ENCODE peak calls at places on chromosomes 6 and 20, in eight cellular contexts. One of them, this sample, is unnamed.

GRCh38 chr6:148502083-148502772 is 159.6 kb downstream of the SASH1 start:
- DNase-seq in transverse colon: no peak
- DNase-seq in heart left ventricle: no peak
- DNase-seq in brain microvascular endothelial cell: no peak
- DNase-seq in GM23338: no peak
- DNase-seq in right atrium auricular region: no peak
- DNase-seq in testis: peak
- DNase-seq in hepatocyte: no peak
- DNase-seq in this sample: no peak

GRCh38 chr6:41451515-41452163 is 94.5 kb upstream of the FOXP4 start:
- DNase-seq in transverse colon: no peak
- DNase-seq in heart left ventricle: peak
- DNase-seq in brain microvascular endothelial cell: no peak
- DNase-seq in GM23338: no peak
- DNase-seq in right atrium auricular region: no peak
- DNase-seq in testis: peak
- DNase-seq in hepatocyte: peak
- DNase-seq in this sample: peak

GRCh38 chr6:29941476-29941875 is 856 bp upstream of the HLA-A start:
- DNase-seq in transverse colon: no peak
- DNase-seq in heart left ventricle: no peak
- DNase-seq in brain microvascular endothelial cell: no peak
- DNase-seq in GM23338: no peak
- DNase-seq in right atrium auricular region: no peak
- DNase-seq in testis: peak
- DNase-seq in hepatocyte: no peak
- DNase-seq in this sample: no peak

GRCh38 chr6:170074435-170074834 is 216.4 kb downstream of the DLL1 start:
- DNase-seq in transverse colon: peak
- DNase-seq in heart left ventricle: no peak
- DNase-seq in brain microvascular endothelial cell: no peak
- DNase-seq in GM23338: no peak
- DNase-seq in right atrium auricular region: no peak
- DNase-seq in testis: no peak
- DNase-seq in hepatocyte: no peak
- DNase-seq in this sample: no peak

GRCh38 chr6:6700421-6700820 is 111.9 kb downstream of the LY86 start:
- DNase-seq in transverse colon: no peak
- DNase-seq in heart left ventricle: no peak
- DNase-seq in brain microvascular endothelial cell: no peak
- DNase-seq in GM23338: no peak
- DNase-seq in right atrium auricular region: no peak
- DNase-seq in testis: no peak
- DNase-seq in hepatocyte: no peak
- DNase-seq in this sample: no peak

GRCh38 chr6:166474721-166475565 is 92.2 kb upstream of the MPC1 start:
- DNase-seq in transverse colon: no peak
- DNase-seq in heart left ventricle: no peak
- DNase-seq in brain microvascular endothelial cell: no peak
- DNase-seq in GM23338: no peak
- DNase-seq in right atrium auricular region: no peak
- DNase-seq in testis: peak
- DNase-seq in hepatocyte: no peak
- DNase-seq in this sample: no peak

GRCh38 chr6:134379086-134379485 is 61.2 kb upstream of the SGK1 start:
- DNase-seq in transverse colon: peak
- DNase-seq in heart left ventricle: no peak
- DNase-seq in brain microvascular endothelial cell: no peak
- DNase-seq in GM23338: peak
- DNase-seq in right atrium auricular region: no peak
- DNase-seq in testis: peak
- DNase-seq in hepatocyte: peak
- DNase-seq in this sample: no peak

GRCh38 chr6:157682856-157683481 is 140.1 kb upstream of the SNX9 start:
- DNase-seq in transverse colon: no peak
- DNase-seq in heart left ventricle: no peak
- DNase-seq in brain microvascular endothelial cell: peak
- DNase-seq in GM23338: no peak
- DNase-seq in right atrium auricular region: no peak
- DNase-seq in testis: no peak
- DNase-seq in hepatocyte: no peak
- DNase-seq in this sample: no peak

GRCh38 chr20:50172347-50173013 is 18.1 kb upstream of the CEBPB start:
- DNase-seq in transverse colon: peak
- DNase-seq in heart left ventricle: peak
- DNase-seq in brain microvascular endothelial cell: peak
- DNase-seq in GM23338: peak
- DNase-seq in right atrium auricular region: peak
- DNase-seq in testis: peak
- DNase-seq in hepatocyte: peak
- DNase-seq in this sample: peak

GRCh38 chr6:129105035-129105434 is 222.1 kb downstream of the LAMA2 start:
- DNase-seq in transverse colon: no peak
- DNase-seq in heart left ventricle: no peak
- DNase-seq in brain microvascular endothelial cell: no peak
- DNase-seq in GM23338: no peak
- DNase-seq in right atrium auricular region: no peak
- DNase-seq in testis: no peak
- DNase-seq in hepatocyte: no peak
- DNase-seq in this sample: no peak

GRCh38 chr6:129104560-129104959 is 221.6 kb downstream of the LAMA2 start:
- DNase-seq in transverse colon: no peak
- DNase-seq in heart left ventricle: no peak
- DNase-seq in brain microvascular endothelial cell: no peak
- DNase-seq in GM23338: no peak
- DNase-seq in right atrium auricular region: no peak
- DNase-seq in testis: no peak
- DNase-seq in hepatocyte: no peak
- DNase-seq in this sample: no peak

GRCh38 chr6:129102741-129103140 is 219.8 kb downstream of the LAMA2 start:
- DNase-seq in transverse colon: peak
- DNase-seq in heart left ventricle: peak
- DNase-seq in brain microvascular endothelial cell: no peak
- DNase-seq in GM23338: no peak
- DNase-seq in right atrium auricular region: peak
- DNase-seq in testis: peak
- DNase-seq in hepatocyte: no peak
- DNase-seq in this sample: peak

GRCh38 chr6:129105793-129106192 is 222.9 kb downstream of the LAMA2 start:
- DNase-seq in transverse colon: no peak
- DNase-seq in heart left ventricle: no peak
- DNase-seq in brain microvascular endothelial cell: no peak
- DNase-seq in GM23338: no peak
- DNase-seq in right atrium auricular region: no peak
- DNase-seq in testis: no peak
- DNase-seq in hepatocyte: no peak
- DNase-seq in this sample: no peak

GRCh38 chr6:129104131-129104530 is 221.2 kb downstream of the LAMA2 start:
- DNase-seq in transverse colon: no peak
- DNase-seq in heart left ventricle: no peak
- DNase-seq in brain microvascular endothelial cell: no peak
- DNase-seq in GM23338: no peak
- DNase-seq in right atrium auricular region: no peak
- DNase-seq in testis: no peak
- DNase-seq in hepatocyte: no peak
- DNase-seq in this sample: no peak
- H3K27ac ChIP-seq in transverse colon: no peak
- H3K27ac ChIP-seq in heart left ventricle: peak
- H3K27ac ChIP-seq in brain microvascular endothelial cell: peak
- H3K27ac ChIP-seq in GM23338: no peak
- H3K27ac ChIP-seq in right atrium auricular region: peak
- H3K27ac ChIP-seq in testis: no peak
- H3K27ac ChIP-seq in hepatocyte: no peak
- H3K27ac ChIP-seq in this sample: no peak

GRCh38 chr20:44433751-44434538 is 41.7 kb upstream of the TTPAL start:
- DNase-seq in transverse colon: peak
- DNase-seq in heart left ventricle: no peak
- DNase-seq in brain microvascular endothelial cell: no peak
- DNase-seq in GM23338: no peak
- DNase-seq in right atrium auricular region: no peak
- DNase-seq in testis: no peak
- DNase-seq in hepatocyte: peak
- DNase-seq in this sample: no peak
- TF ChIP-seq CTCF in transverse colon: no peak
- TF ChIP-seq CTCF in heart left ventricle: no peak
- TF ChIP-seq CTCF in brain microvascular endothelial cell: no peak
- TF ChIP-seq CTCF in GM23338: no peak
- TF ChIP-seq CTCF in right atrium auricular region: no peak
- TF ChIP-seq CTCF in testis: no peak
- TF ChIP-seq CTCF in hepatocyte: no peak
- TF ChIP-seq CTCF in this sample: no peak

GRCh38 chr6:73700060-73700459 is 4.1 kb downstream of the CD109 start:
- DNase-seq in transverse colon: no peak
- DNase-seq in heart left ventricle: no peak
- DNase-seq in brain microvascular endothelial cell: no peak
- DNase-seq in GM23338: no peak
- DNase-seq in right atrium auricular region: no peak
- DNase-seq in testis: no peak
- DNase-seq in hepatocyte: no peak
- DNase-seq in this sample: no peak
- H3K27ac ChIP-seq in transverse colon: no peak
- H3K27ac ChIP-seq in heart left ventricle: no peak
- H3K27ac ChIP-seq in brain microvascular endothelial cell: no peak
- H3K27ac ChIP-seq in GM23338: no peak
- H3K27ac ChIP-seq in right atrium auricular region: no peak
- H3K27ac ChIP-seq in testis: no peak
- H3K27ac ChIP-seq in hepatocyte: no peak
- H3K27ac ChIP-seq in this sample: no peak

GRCh38 chr20:4026093-4026601 is 10.8 kb upstream of the RNF24 start:
- DNase-seq in transverse colon: no peak
- DNase-seq in heart left ventricle: peak
- DNase-seq in brain microvascular endothelial cell: peak
- DNase-seq in GM23338: peak
- DNase-seq in right atrium auricular region: peak
- DNase-seq in testis: no peak
- DNase-seq in hepatocyte: peak
- DNase-seq in this sample: peak
- TF ChIP-seq CTCF in transverse colon: no peak
- TF ChIP-seq CTCF in heart left ventricle: peak
- TF ChIP-seq CTCF in brain microvascular endothelial cell: peak
- TF ChIP-seq CTCF in GM23338: peak
- TF ChIP-seq CTCF in right atrium auricular region: no peak
- TF ChIP-seq CTCF in testis: no peak
- TF ChIP-seq CTCF in hepatocyte: peak
- TF ChIP-seq CTCF in this sample: no peak

DNA sequence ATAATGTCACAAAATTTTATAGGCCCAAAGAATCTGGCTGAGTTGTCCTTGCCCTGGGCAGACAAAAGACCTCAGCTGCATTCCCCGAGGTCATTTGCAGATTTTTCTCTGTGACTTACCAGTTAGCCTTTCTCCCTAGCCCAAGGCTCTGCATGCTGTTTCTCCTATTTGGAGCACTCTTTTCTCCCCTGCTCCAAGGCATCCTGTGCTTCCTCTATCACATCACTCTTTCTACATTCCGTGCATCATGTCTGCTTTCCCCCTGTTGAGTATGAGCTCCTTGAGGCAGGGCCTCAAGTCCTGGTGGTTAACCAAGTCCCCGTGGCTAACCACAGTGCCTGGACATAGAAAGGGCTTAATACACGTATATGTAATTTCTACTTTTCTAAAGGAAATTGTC is 593 bp upstream of the GSTA3 start:
- DNase-seq in transverse colon: no peak
- DNase-seq in heart left ventricle: no peak
- DNase-seq in brain microvascular endothelial cell: no peak
- DNase-seq in GM23338: no peak
- DNase-seq in right atrium auricular region: no peak
- DNase-seq in testis: no peak
- DNase-seq in hepatocyte: no peak
- DNase-seq in this sample: no peak
- H3K27ac ChIP-seq in transverse colon: no peak
- H3K27ac ChIP-seq in heart left ventricle: no peak
- H3K27ac ChIP-seq in brain microvascular endothelial cell: no peak
- H3K27ac ChIP-seq in GM23338: no peak
- H3K27ac ChIP-seq in right atrium auricular region: no peak
- H3K27ac ChIP-seq in testis: no peak
- H3K27ac ChIP-seq in hepatocyte: no peak
- H3K27ac ChIP-seq in this sample: no peak

GRCh38 chr20:57213291-57213690 is 53.1 kb downstream of the BMP7 start:
- DNase-seq in transverse colon: no peak
- DNase-seq in heart left ventricle: no peak
- DNase-seq in brain microvascular endothelial cell: no peak
- DNase-seq in GM23338: no peak
- DNase-seq in right atrium auricular region: no peak
- DNase-seq in testis: no peak
- DNase-seq in hepatocyte: no peak
- DNase-seq in this sample: no peak

GRCh38 chr20:57213924-57214323 is 52.5 kb downstream of the BMP7 start:
- DNase-seq in transverse colon: no peak
- DNase-seq in heart left ventricle: no peak
- DNase-seq in brain microvascular endothelial cell: no peak
- DNase-seq in GM23338: no peak
- DNase-seq in right atrium auricular region: no peak
- DNase-seq in testis: no peak
- DNase-seq in hepatocyte: no peak
- DNase-seq in this sample: no peak

GRCh38 chr20:57214948-57215347 is 51.5 kb downstream of the BMP7 start:
- DNase-seq in transverse colon: no peak
- DNase-seq in heart left ventricle: no peak
- DNase-seq in brain microvascular endothelial cell: no peak
- DNase-seq in GM23338: no peak
- DNase-seq in right atrium auricular region: no peak
- DNase-seq in testis: no peak
- DNase-seq in hepatocyte: no peak
- DNase-seq in this sample: no peak

GRCh38 chr20:57215426-57215825 is 51.0 kb downstream of the BMP7 start:
- DNase-seq in transverse colon: no peak
- DNase-seq in heart left ventricle: no peak
- DNase-seq in brain microvascular endothelial cell: no peak
- DNase-seq in GM23338: no peak
- DNase-seq in right atrium auricular region: no peak
- DNase-seq in testis: no peak
- DNase-seq in hepatocyte: no peak
- DNase-seq in this sample: no peak

GRCh38 chr20:57214427-57214826 is 52.0 kb downstream of the BMP7 start:
- DNase-seq in transverse colon: no peak
- DNase-seq in heart left ventricle: no peak
- DNase-seq in brain microvascular endothelial cell: no peak
- DNase-seq in GM23338: no peak
- DNase-seq in right atrium auricular region: no peak
- DNase-seq in testis: no peak
- DNase-seq in hepatocyte: no peak
- DNase-seq in this sample: no peak
- TF ChIP-seq CTCF in transverse colon: no peak
- TF ChIP-seq CTCF in heart left ventricle: no peak
- TF ChIP-seq CTCF in brain microvascular endothelial cell: no peak
- TF ChIP-seq CTCF in GM23338: no peak
- TF ChIP-seq CTCF in right atrium auricular region: no peak
- TF ChIP-seq CTCF in testis: no peak
- TF ChIP-seq CTCF in hepatocyte: no peak
- TF ChIP-seq CTCF in this sample: no peak